ENCODE peak calls at places on chromosome 1, in ten cellular contexts. J is mesenchymal stem cell; P is gastrocnemius medialis; W is NT2/D1; L is left lung; R is right cardiac atrium; S is pancreas; O is IMR-90; H is thyroid gland; E is CD4-positive, CD25-positive, alpha-beta regulatory T cell. I is an unnamed sample.

GRCh38 chr1:215417122-215417521 is 150.0 kb upstream of the KCTD3 start:
- DNase-seq in J (no peak), P (no peak), W (no peak), L (no peak), R (no peak), S (no peak), O (peak; percentile 20), H (no peak), E (no peak), I (no peak)

GRCh38 chr1:231357831-231358354 is 19.8 kb downstream of the SPRTN start:
- DNase-seq in J (peak; percentile 78), P (peak; percentile 68), W (peak; percentile 44), L (no peak), R (peak; percentile 31), S (peak; percentile 24), O (peak; percentile 79), H (peak; percentile 54), E (peak; percentile 17), I (peak; percentile 63)

GRCh38 chr1:99347041-99347684 is 82.9 kb downstream of the PLPPR4 start:
- DNase-seq in J (no peak), P (no peak), W (no peak), L (no peak), R (no peak), S (no peak), O (no peak), H (no peak), E (no peak), I (no peak)

GRCh38 chr1:232553050-232553754 is 76.7 kb downstream of the SIPA1L2 start:
- DNase-seq in J (peak; percentile 50), P (peak; percentile 56), W (no peak), L (no peak), R (peak; percentile 77), S (no peak), O (peak; percentile 52), H (peak; percentile 20), E (no peak), I (peak; percentile 87)

GRCh38 chr1:63703661-63704060 is 70.2 kb upstream of the ROR1 start:
- DNase-seq in J (no peak), P (no peak), W (no peak), L (no peak), R (no peak), S (no peak), O (no peak), H (no peak), E (no peak), I (no peak)

GRCh38 chr1:192654607-192655389 is 18.9 kb downstream of the RGS13 start:
- DNase-seq in J (peak; percentile 45), P (no peak), W (no peak), L (no peak), R (no peak), S (no peak), O (peak; percentile 85), H (no peak), E (no peak), I (no peak)

GRCh38 chr1:9110669-9111356 is 18.1 kb downstream of the GPR157 start:
- DNase-seq in J (peak; percentile 83), P (peak; percentile 83), W (peak; percentile 83), L (peak; percentile 97), R (peak; percentile 89), S (peak; percentile 86), O (peak; percentile 87), H (peak; percentile 87), E (peak; percentile 64), I (peak; percentile 91)

GRCh38 chr1:175445661-175446060 is 253.1 kb upstream of the KIAA0040 start:
- DNase-seq in J (no peak), P (no peak), W (no peak), L (no peak), R (no peak), S (no peak), O (no peak), H (no peak), E (no peak), I (no peak)

GRCh38 chr1:169620565-169620964 is 9.4 kb downstream of the SELP start:
- DNase-seq in J (no peak), P (no peak), W (no peak), L (no peak), R (no peak), S (no peak), O (no peak), H (no peak), E (no peak), I (no peak)

GRCh38 chr1:40078512-40079333 is 18.3 kb downstream of the PPT1 start:
- DNase-seq in J (peak; percentile 73), P (no peak), W (peak; percentile 75), L (no peak), R (no peak), S (peak; percentile 33), O (peak; percentile 46), H (peak; percentile 42), E (peak; percentile 25), I (no peak)

GRCh38 chr1:37468037-37468436 is 6.3 kb upstream of the ZC3H12A start:
- DNase-seq in J (no peak), P (no peak), W (no peak), L (no peak), R (no peak), S (no peak), O (no peak), H (no peak), E (no peak), I (no peak)

GRCh38 chr1:28369518-28370219 is at the start of gene PHACTR4:
- DNase-seq in J (peak; percentile 94), P (peak; percentile 93), W (peak; percentile 98), L (peak; percentile 97), R (peak; percentile 93), S (peak; percentile 96), O (peak; percentile 91), H (peak; percentile 94), E (peak; percentile 73), I (peak; percentile 93)

GRCh38 chr1:28370220-28371010 is 875 bp downstream of the PHACTR4 start:
- DNase-seq in J (peak; percentile 67), P (no peak), W (peak; percentile 23), L (no peak), R (no peak), S (no peak), O (peak; percentile 48), H (peak; percentile 12), E (no peak), I (no peak)

GRCh38 chr1:28369225-28369517 is 369 bp upstream of the PHACTR4 start:
- DNase-seq in J (no peak), P (no peak), W (no peak), L (no peak), R (no peak), S (no peak), O (no peak), H (no peak), E (no peak), I (no peak)

GRCh38 chr1:28374297-28374696 is 4.8 kb downstream of the PHACTR4 start:
- DNase-seq in J (no peak), P (no peak), W (no peak), L (no peak), R (no peak), S (no peak), O (peak; percentile 82), H (no peak), E (no peak), I (no peak)

GRCh38 chr1:28371011-28371378 is 1.5 kb downstream of the PHACTR4 start:
- DNase-seq in J (peak; percentile 14), P (no peak), W (no peak), L (no peak), R (no peak), S (no peak), O (no peak), H (no peak), E (no peak), I (no peak)
- H3K27me3 ChIP-seq in J (no peaks in the 10 kb centered on the region), P (no peaks in the 10 kb centered on the region), W (no peaks in the 10 kb centered on the region), L (no peaks in the 10 kb centered on the region), R (no peaks in the 10 kb centered on the region), S (no peaks in the 10 kb centered on the region), O (no peaks in the 10 kb centered on the region), H (no peaks in the 10 kb centered on the region), E (no peaks in the 10 kb centered on the region), I (no peaks in the 10 kb centered on the region)

GRCh38 chr1:165930961-165931360 is 103.5 kb downstream of the UCK2 start:
- DNase-seq in J (no peak), P (no peak), W (no peak), L (no peak), R (no peak), S (no peak), O (no peak), H (no peak), E (no peak), I (no peak)
- H3K4me3 ChIP-seq in J (no peak overlapping the region), P (no peak overlapping the region), W (no peak overlapping the region), L (no peak overlapping the region), R (no peak overlapping the region), S (no peak overlapping the region), O (no peak overlapping the region), H (no peak overlapping the region), E (no peak overlapping the region), I (no peak overlapping the region)

GRCh38 chr1:29565490-29565889 is 329.2 kb downstream of the PTPRU start:
- DNase-seq in J (no peak), P (no peak), W (no peak), L (no peak), R (no peak), S (no peak), O (no peak), H (no peak), E (no peak), I (no peak)

GRCh38 chr1:29563092-29563491 is 326.8 kb downstream of the PTPRU start:
- DNase-seq in J (no peak), P (no peak), W (no peak), L (no peak), R (no peak), S (no peak), O (no peak), H (no peak), E (no peak), I (no peak)

GRCh38 chr1:29559055-29559454 is 322.7 kb downstream of the PTPRU start:
- DNase-seq in J (no peak), P (no peak), W (no peak), L (no peak), R (no peak), S (no peak), O (no peak), H (no peak), E (no peak), I (no peak)

GRCh38 chr1:29567257-29567656 is 330.9 kb downstream of the PTPRU start:
- DNase-seq in J (no peak), P (no peak), W (no peak), L (no peak), R (no peak), S (no peak), O (no peak), H (no peak), E (no peak), I (no peak)

GRCh38 chr1:29563571-29563970 is 327.2 kb downstream of the PTPRU start:
- DNase-seq in J (peak; percentile 54), P (no peak), W (no peak), L (no peak), R (no peak), S (no peak), O (peak; percentile 61), H (no peak), E (no peak), I (no peak)
- H3K9me3 ChIP-seq in J (peaks cover 61% of the 10 kb centered on the region), P (no peaks in the 10 kb centered on the region), W (peaks cover 67% of the 10 kb centered on the region), L (peaks cover 70% of the 10 kb centered on the region), R (peaks cover 9% of the 10 kb centered on the region), S (no peaks in the 10 kb centered on the region), O (peaks cover 21% of the 10 kb centered on the region), H (no peaks in the 10 kb centered on the region), E (peaks cover 53% of the 10 kb centered on the region), I (peaks cover 25% of the 10 kb centered on the region)

GRCh38 chr1:87497804-87498203 is 169.1 kb downstream of the LMO4 start:
- DNase-seq in J (no peak), P (no peak), W (no peak), L (no peak), R (no peak), S (no peak), O (no peak), H (no peak), E (no peak), I (no peak)

GRCh38 chr1:87495870-87496269 is 167.2 kb downstream of the LMO4 start:
- DNase-seq in J (no peak), P (no peak), W (no peak), L (no peak), R (no peak), S (no peak), O (no peak), H (no peak), E (no peak), I (no peak)

GRCh38 chr1:87495147-87495546 is 166.5 kb downstream of the LMO4 start:
- DNase-seq in J (no peak), P (no peak), W (no peak), L (no peak), R (no peak), S (no peak), O (no peak), H (no peak), E (no peak), I (no peak)
- H3K27me3 ChIP-seq in J (no peaks in the 10 kb centered on the region), P (no peaks in the 10 kb centered on the region), W (no peaks in the 10 kb centered on the region), L (no peaks in the 10 kb centered on the region), R (no peaks in the 10 kb centered on the region), S (no peaks in the 10 kb centered on the region), O (no peaks in the 10 kb centered on the region), H (no peaks in the 10 kb centered on the region), E (no peaks in the 10 kb centered on the region), I (no peaks in the 10 kb centered on the region)

I was measured in psoas muscle.